ENCODE peak calls at places on chromosomes 11 and 22, in seven cellular contexts. T, Q, K, D, A, W and R are unnamed samples.

GRCh38 chr11:124122123-124122522 is 6.9 kb downstream of the VWA5A start:
- DNase-seq in T (no peak), Q (no peak), D (no peak), K (no peak), A (no peak), W (no peak), R (no peak)

GRCh38 chr11:85826096-85826855 is 15.3 kb upstream of the SYTL2 start:
- DNase-seq in Q (no peak), K (peak; percentile 57), D (no peak), A (peak; percentile 13), W (peak; percentile 50), T (no peak), R (peak; percentile 79)

GRCh38 chr11:73393011-73393380 is 16.8 kb downstream of the RELT start:
- DNase-seq in T (no peak), W (no peak), K (no peak), Q (no peak), D (no peak), A (no peak), R (no peak)

GRCh38 chr11:95795627-95796308 is 5.5 kb downstream of the CEP57 start:
- DNase-seq in A (no peak), Q (no peak), W (no peak), K (no peak), T (no peak), D (no peak), R (no peak)

GRCh38 chr11:18005376-18006129 is 7.3 kb downstream of the SERGEF start:
- DNase-seq in A (no peak), T (no peak), Q (no peak), K (no peak), D (no peak), W (no peak), R (no peak)

GRCh38 chr11:65793144-65793581 is 6.3 kb downstream of the OVOL1 start:
- DNase-seq in W (peak; percentile 97), A (no peak), K (no peak), T (no peak), D (no peak), Q (no peak), R (no peak)

GRCh38 chr22:46050916-46051614 is 74.1 kb upstream of the WNT7B start:
- DNase-seq in A (no peak), D (peak; percentile 55), T (no peak), K (no peak), Q (no peak), W (no peak), R (no peak)

GRCh38 chr11:82902086-82902485 is 550 bp downstream of the DDIAS start:
- DNase-seq in Q (no peak), D (no peak), W (no peak), K (no peak), T (no peak), A (peak; percentile 42), R (no peak)

GRCh38 chr11:11510939-11511338 is 110.9 kb downstream of the GALNT18 start:
- DNase-seq in W (peak; percentile 59), K (no peak), A (no peak), T (no peak), D (no peak), Q (peak; percentile 71), R (no peak)

GRCh38 chr11:6988506-6988905 is 31.6 kb downstream of the ZNF214 start:
- DNase-seq in A (no peak), K (no peak), D (no peak), T (no peak), Q (no peak), W (no peak), R (no peak)

GRCh38 chr11:27187848-27188621 is 147.4 kb downstream of the BBOX1 start:
- DNase-seq in A (no peak), D (no peak), K (no peak), W (no peak), Q (no peak), T (no peak), R (no peak)

GRCh38 chr11:116835042-116835772 is 2.2 kb downstream of the APOA1 start:
- DNase-seq in T (no peak), W (no peak), Q (no peak), D (no peak), K (peak; percentile 14), A (peak; percentile 27), R (no peak)

GRCh38 chr11:1873048-1873812 is 18.5 kb downstream of the PRR33 start:
- DNase-seq in D (no peak), Q (no peak), T (no peak), K (no peak), A (no peak), W (peak; percentile 79), R (no peak)

GRCh38 chr11:112367453-112367852 is 106.8 kb upstream of the PLET1 start:
- DNase-seq in K (no peak), Q (no peak), A (no peak), T (no peak), W (no peak), D (no peak), R (peak; percentile 11)

GRCh38 chr11:120513436-120514315 is 2.1 kb downstream of the GRIK4 start:
- DNase-seq in W (no peak), Q (no peak), A (no peak), K (no peak), D (peak; percentile 50), T (no peak), R (peak; percentile 33)

GRCh38 chr11:59151761-59152160 is 9.1 kb downstream of the FAM111A start:
- DNase-seq in A (no peak), W (no peak), T (no peak), D (no peak), Q (no peak), K (no peak), R (no peak)

GRCh38 chr11:65867284-65868071 is 5.1 kb downstream of the EFEMP2 start:
- DNase-seq in Q (no peak), W (no peak), A (peak; percentile 54), D (no peak), K (no peak), T (no peak), R (no peak)

GRCh38 chr22:26825960-26826359 is 168.6 kb downstream of the MIAT start:
- DNase-seq in D (no peak), W (no peak), T (no peak), Q (no peak), K (no peak), A (no peak), R (no peak)

GRCh38 chr11:34342008-34342533 is 15.7 kb downstream of the ABTB2 start:
- DNase-seq in K (no peak), D (no peak), W (no peak), T (no peak), A (no peak), Q (no peak), R (no peak)

GRCh38 chr11:105007463-105007862 is 15.5 kb downstream of the CASP5 start:
- DNase-seq in K (no peak), A (no peak), Q (no peak), T (no peak), D (no peak), W (no peak), R (no peak)

GRCh38 chr22:25110846-25111578 is 88.6 kb upstream of the CRYBB3 start:
- DNase-seq in W (peak; percentile 89), Q (peak; percentile 39), T (peak; percentile 41), K (peak; percentile 89), A (no peak), D (peak; percentile 74), R (peak; percentile 80)

GRCh38 chr11:17479284-17480214 is 2.9 kb upstream of the ABCC8 start:
- DNase-seq in T (no peak), W (peak; percentile 51), A (no peak), K (peak; percentile 70), D (no peak), Q (peak; percentile 58), R (peak; percentile 88)

GRCh38 chr11:30635401-30635989 is 49.3 kb upstream of the MPPED2 start:
- DNase-seq in W (no peak), D (no peak), K (peak; percentile 53), Q (peak; percentile 74), A (no peak), T (no peak), R (peak; percentile 100)

GRCh38 chr11:129533395-129533794 is 157.7 kb downstream of the BARX2 start:
- DNase-seq in D (no peak), K (no peak), W (no peak), Q (no peak), A (no peak), T (no peak), R (no peak)

GRCh38 chr11:85823816-85824215 is 12.9 kb upstream of the SYTL2 start:
- DNase-seq in K (no peak), W (no peak), Q (no peak), A (no peak), T (no peak), D (peak; percentile 80), R (no peak)

GRCh38 chr22:41561335-41561734 is 525 bp downstream of the CSDC2 start:
- DNase-seq in W (no peak), K (no peak), Q (no peak), A (no peak), T (no peak), D (no peak), R (peak; percentile 54)

GRCh38 chr11:117538731-117539130 is 211.1 kb downstream of the CEP164 start:
- DNase-seq in Q (peak; percentile 22), T (no peak), A (no peak), D (no peak), K (no peak), W (no peak), R (peak; percentile 24)

GRCh38 chr11:9574806-9575530 is 1.5 kb downstream of the WEE1 start:
- DNase-seq in T (no peak), W (peak; percentile 83), K (peak; percentile 67), D (no peak), A (no peak), Q (no peak), R (peak; percentile 81)

GRCh38 chr11:46537851-46538295 is 56.0 kb downstream of the AMBRA1 start:
- DNase-seq in W (peak; percentile 83), A (peak; percentile 80), K (peak; percentile 80), T (peak; percentile 47), D (peak; percentile 82), Q (peak; percentile 27), R (peak; percentile 83)